ENCODE peak calls at places on chromosome 16, in four cellular contexts. S is HL-60, X is upper lobe of left lung, K is IMR-90. N is an unnamed sample.

GRCh38 chr16:7113949-7114348 is 218.7 kb upstream of the RBFOX1 start:
- DNase-seq in S (no peak), K (no peak), X (no peak), N (no peak)

GRCh38 chr16:10579965-10580918 is at the start of gene EMP2:
- DNase-seq in K (peak), X (peak), S (no peak), N (peak)

GRCh38 chr16:22948603-22949368 is 134.8 kb downstream of the HS3ST2 start:
- DNase-seq in S (peak), X (no peak), K (peak), N (peak)

GRCh38 chr16:24988593-24989338 is 26.4 kb downstream of the ARHGAP17 start:
- DNase-seq in X (no peak), S (no peak), K (peak), N (no peak)

GRCh38 chr16:51762081-51762995 is 611.3 kb upstream of the SALL1 start:
- DNase-seq in X (peak), S (peak), K (peak), N (peak)

GRCh38 chr16:9469512-9469911 is 378.1 kb downstream of the HAPSTR1 start:
- DNase-seq in K (no peak), X (no peak), S (no peak), N (no peak)

GRCh38 chr16:8958344-8958808 is 5.3 kb downstream of the USP7 start:
- DNase-seq in K (peak), X (no peak), S (peak), N (no peak)

GRCh38 chr16:86910821-86911220 is 332.5 kb downstream of the FOXL1 start:
- DNase-seq in X (no peak), K (no peak), S (no peak), N (no peak)

GRCh38 chr16:16158741-16159374 is 64.4 kb downstream of the ABCC6 start:
- DNase-seq in S (no peak), X (no peak), K (peak), N (no peak)

GRCh38 chr16:53103811-53104210 is 49.0 kb downstream of the CHD9 start:
- DNase-seq in X (no peak), S (no peak), K (no peak), N (no peak)

GRCh38 chr16:57938936-57939871 is 31.7 kb downstream of the CNGB1 start:
- DNase-seq in S (peak), K (peak), X (no peak), N (peak)

GRCh38 chr16:64290461-64290860 is 831.4 kb downstream of the CDH11 start:
- DNase-seq in S (no peak), X (no peak), K (no peak), N (no peak)

GRCh38 chr16:87963400-87963799 is 12.2 kb downstream of the BANP start:
- DNase-seq in K (peak), S (no peak), X (no peak), N (no peak)

GRCh38 chr16:585351-585750 is 4.5 kb upstream of the RAB40C start:
- DNase-seq in K (no peak), X (peak), S (peak), N (peak)

GRCh38 chr16:88781140-88782077 is 3.6 kb downstream of the PIEZO1 start:
- DNase-seq in X (peak), S (peak), K (no peak), N (no peak)

GRCh38 chr16:54239441-54239840 is 47.1 kb downstream of the IRX3 start:
- DNase-seq in X (no peak), K (no peak), S (no peak), N (no peak)

GRCh38 chr16:51035110-51035498 is 116.0 kb downstream of the SALL1 start:
- DNase-seq in K (no peak), X (no peak), S (no peak), N (no peak)

GRCh38 chr16:10965440-10966039 is 21.2 kb downstream of the CLEC16A start:
- DNase-seq in S (no peak), K (no peak), X (no peak), N (no peak)

GRCh38 chr16:24378999-24379398 is 122.9 kb downstream of the CACNG3 start:
- DNase-seq in X (no peak), S (no peak), K (no peak), N (no peak)

GRCh38 chr16:3118846-3119245 is 6.5 kb downstream of the ZNF205 start:
- DNase-seq in X (no peak), K (no peak), S (no peak), N (no peak)

GRCh38 chr16:13158427-13158826 is 257.0 kb downstream of the SHISA9 start:
- DNase-seq in S (no peak), X (no peak), K (no peak), N (no peak)

GRCh38 chr16:68760671-68761275 is 23.7 kb downstream of the CDH1 start:
- DNase-seq in X (no peak), S (no peak), K (peak), N (peak)

GRCh38 chr16:2194852-2195315 is 1.5 kb downstream of the CASKIN1 start:
- DNase-seq in X (no peak), K (peak), S (peak), N (no peak)

DNA sequence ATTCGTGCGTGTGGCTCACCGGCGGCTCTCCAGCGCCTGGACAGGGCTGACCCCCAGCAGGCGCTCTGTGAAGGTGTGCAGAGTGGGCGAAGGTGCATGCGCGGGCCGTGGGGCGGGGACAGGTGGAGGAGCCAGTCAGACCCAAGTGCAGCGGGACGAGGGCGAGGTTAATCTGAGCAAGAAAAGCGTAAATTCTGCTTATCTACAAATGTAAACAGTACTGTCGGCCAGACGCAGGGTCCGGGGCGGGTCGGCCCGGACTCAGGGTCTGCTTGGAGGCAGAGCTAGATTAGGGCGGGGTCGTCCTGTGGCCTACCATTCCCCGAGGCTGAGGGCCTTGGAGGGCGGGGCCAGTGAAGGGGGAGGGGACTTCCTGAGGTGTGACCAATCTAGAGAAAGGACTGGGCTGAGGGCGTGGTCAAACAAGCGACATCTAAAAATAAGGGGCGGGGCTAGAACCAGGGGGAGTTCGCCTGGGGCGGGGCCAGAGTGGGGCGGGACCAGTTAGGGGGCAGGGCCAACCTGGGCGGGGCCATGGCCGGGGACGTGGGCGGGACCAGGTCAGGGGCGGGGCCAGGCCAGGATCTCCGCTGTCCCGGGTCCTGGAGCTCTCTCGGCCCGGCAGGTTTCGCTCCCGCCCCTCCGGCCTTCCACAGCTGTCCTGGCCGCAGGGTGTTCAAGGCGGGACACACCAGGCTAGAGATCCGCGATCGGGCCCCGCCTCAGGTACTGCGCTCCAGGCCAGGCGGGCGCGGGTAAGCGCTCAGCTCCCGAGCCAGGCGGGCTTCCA is at the start of gene SEC14L5:
- DNase-seq in X (peak), S (peak), K (peak), N (peak)
- TF ChIP-seq CTCF in X (no peak), S (no peak), K (no peak), N (no peak)

DNA sequence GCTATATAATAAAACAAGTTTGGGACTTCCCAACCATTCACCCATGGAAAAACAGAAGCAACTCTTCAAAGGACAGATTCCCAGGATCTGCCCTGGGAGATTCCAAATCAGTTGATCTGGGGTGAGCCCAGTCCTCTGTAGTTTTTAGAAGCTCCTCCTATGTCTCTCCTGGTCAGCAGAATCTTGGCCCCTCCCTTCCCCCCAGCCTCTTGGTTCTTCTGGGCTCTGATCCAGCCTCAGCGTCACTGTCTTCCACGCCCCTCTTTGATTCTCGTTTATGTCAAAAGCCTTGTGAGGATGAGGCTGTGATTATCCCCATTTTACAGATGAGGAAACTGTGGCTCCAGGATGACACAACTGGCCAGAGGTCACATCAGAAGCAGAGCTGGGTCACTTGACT is 903 bp upstream of the CDH5 start:
- DNase-seq in X (no peak), S (no peak), K (peak), N (no peak)
- H3K27ac ChIP-seq in X (peak), S (no peak), K (no peak), N (no peak)

DNA sequence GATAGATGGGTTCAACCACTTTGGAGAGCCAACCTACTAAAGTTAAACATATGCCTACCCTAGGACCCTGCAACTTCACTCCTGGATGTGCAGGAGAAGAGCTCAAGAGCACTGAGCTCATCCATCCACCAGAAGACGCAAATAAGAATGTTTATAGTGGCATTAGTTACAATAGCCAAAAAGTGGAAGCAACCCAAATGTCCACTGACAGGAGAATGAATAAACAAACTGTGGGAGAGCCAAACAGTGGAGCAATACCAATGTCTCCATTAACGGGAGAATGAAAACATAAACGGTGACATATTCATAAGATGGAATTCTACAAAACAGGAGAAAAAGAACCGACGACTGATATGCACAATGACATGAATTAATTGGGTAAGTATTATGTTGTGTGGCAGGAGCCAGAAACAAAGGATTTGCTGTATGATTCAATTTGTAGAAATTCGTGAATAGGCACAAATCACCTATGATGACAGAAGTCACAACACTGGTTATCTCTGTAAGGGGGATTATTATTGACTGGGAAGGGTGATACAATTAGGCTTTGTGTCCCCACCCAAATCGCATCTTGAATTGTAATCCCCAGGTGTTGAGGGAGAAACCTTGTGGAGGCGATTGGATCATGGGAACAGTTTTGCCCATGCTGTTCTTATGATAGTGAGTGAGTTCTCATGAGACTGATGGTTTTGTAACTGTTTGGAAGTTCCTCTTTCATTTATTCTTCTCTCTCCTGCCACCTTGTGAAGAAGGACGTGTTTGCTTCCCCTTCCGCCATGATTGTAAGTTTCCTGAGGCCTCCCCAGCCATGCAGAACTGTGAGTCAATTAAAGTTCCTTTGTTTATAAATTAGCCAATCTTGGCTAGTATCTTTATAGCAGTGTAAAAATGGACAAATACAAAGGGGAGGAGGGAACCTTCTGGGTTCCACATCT is 57.9 kb upstream of the PLCG2 start:
- DNase-seq in K (peak), S (peak), X (no peak), N (no peak)
- TF ChIP-seq CTCF in K (no peak), S (no peak), X (no peak), N (no peak)

GRCh38 chr16:69830534-69831211 is 68.5 kb downstream of the WWP2 start:
- DNase-seq in X (no peak), K (peak), S (no peak), N (no peak)
- H3K27ac ChIP-seq in X (peak), K (peak), S (no peak), N (peak)

GRCh38 chr16:49918257-49918656 is 62.3 kb upstream of the ZNF423 start:
- DNase-seq in K (no peak), S (no peak), X (no peak), N (no peak)
- TF ChIP-seq CTCF in K (no peak), S (no peak), X (no peak), N (no peak)

GRCh38 chr16:71396589-71396988 is 38.1 kb downstream of the CALB2 start:
- DNase-seq in K (no peak), S (no peak), X (no peak), N (no peak)
- H3K27ac ChIP-seq in K (no peak), S (no peak), X (no peak), N (no peak)

DNA sequence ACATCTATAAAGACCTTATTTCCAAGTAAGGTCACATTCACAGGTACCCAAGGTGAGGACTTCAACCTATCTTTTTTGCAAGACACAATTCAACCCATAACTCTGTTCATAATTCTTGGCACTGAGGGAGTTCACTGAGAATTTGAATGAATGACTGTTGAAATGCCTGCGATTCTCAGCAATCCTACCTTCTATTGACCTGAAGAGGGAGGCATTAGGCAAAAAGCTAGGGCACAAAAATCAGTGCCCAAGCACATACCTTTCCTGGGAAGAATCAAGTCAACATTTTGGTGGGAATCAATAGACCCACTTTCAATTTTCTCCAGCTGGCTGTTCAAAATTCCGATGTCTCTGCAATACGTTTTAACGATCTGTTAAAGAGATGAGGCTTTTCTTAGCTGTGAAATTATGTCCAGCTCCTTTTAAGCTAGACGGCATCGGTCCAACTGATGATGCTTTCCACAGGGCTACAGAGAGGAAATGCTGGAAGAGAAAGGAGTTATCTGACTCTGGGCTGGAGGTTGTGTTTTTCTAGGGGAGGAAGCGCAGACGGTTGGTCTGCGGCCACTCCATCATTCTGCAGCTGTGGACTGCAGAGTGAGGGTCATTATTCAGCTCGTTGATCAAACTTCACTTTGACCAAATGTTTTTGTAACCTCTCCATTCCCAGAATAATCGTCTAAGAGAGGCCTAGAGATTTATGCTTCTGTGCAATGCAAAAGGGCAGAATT is 25.1 kb downstream of the BCO1 start:
- DNase-seq in K (peak), X (no peak), S (no peak), N (no peak)
- TF ChIP-seq CTCF in K (no peak), X (no peak), S (no peak), N (no peak)

GRCh38 chr16:14374451-14375131 is 255.5 kb downstream of the PARN start:
- DNase-seq in X (no peak), K (no peak), S (no peak), N (no peak)

GRCh38 chr16:14377326-14377725 is 252.7 kb downstream of the PARN start:
- DNase-seq in X (no peak), S (no peak), K (peak), N (no peak)

GRCh38 chr16:14375132-14375491 is 254.9 kb downstream of the PARN start:
- DNase-seq in K (peak), S (no peak), X (no peak), N (no peak)

GRCh38 chr16:14378131-14378551 is 251.9 kb downstream of the PARN start:
- DNase-seq in X (no peak), S (no peak), K (peak), N (no peak)

GRCh38 chr16:14378684-14379467 is 251.2 kb downstream of the PARN start:
- DNase-seq in S (no peak), X (no peak), K (peak), N (no peak)
- H3K27ac ChIP-seq in S (no peak), X (no peak), K (no peak), N (no peak)

DNA sequence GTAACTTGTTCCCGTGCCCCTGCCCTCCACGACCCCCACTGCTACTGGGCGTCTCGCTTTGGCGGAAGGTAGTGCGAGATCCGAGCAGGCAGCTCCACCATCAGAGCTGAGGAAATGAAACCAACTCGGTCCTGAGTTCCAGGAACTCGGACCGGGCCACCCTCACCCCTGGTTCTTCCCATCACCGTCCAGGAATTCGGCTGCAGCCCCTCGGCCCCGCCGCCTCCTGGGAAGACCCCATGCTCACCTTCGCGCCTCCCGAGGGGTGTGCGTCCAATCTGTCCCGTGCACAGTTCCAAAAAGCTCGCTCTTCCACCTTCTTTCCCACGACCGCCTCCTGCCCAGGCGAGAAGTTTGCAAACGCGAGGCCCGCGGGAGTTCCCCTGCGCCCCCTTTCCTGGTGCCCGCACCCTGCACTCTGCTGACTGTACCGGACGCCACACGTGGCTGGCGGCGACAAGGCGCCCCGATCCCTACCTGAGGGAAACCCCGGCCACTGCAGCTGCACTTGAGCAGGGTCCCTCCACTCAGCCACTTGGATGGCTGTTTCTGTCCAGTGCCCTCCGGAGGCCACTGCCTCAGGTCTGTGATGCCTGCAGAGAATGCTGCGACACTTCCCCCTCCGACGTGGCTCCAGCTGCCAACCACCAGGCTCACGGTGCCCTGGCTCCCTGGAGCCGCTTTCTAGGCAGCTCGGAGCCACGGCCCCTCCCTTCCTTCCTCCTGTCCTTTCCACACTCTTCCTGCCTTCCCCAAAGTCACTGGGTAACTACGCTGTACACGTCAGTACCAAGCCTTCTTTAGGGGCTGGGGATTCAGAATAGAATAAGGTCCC is at the start of gene MLKL:
- DNase-seq in S (peak), X (peak), K (peak), N (peak)
- TF ChIP-seq CTCF in S (no peak), X (peak), K (no peak), N (no peak)